ENCODE peak calls at places on chromosomes 16 and 17, in seven cellular contexts. One of them, this sample, is unnamed. For H3K9me3, the result is how much of the 10 kb centered on the place peaks cover.

GRCh38 chr16:4415538-4416199 is 727 bp downstream of the CORO7 start:
- DNase-seq in ovary: peak
- DNase-seq in Panc1: no peak
- DNase-seq in vagina: no peak
- DNase-seq in AG04450: no peak
- DNase-seq in osteoblast: peak
- DNase-seq in NT2/D1: no peak
- DNase-seq in this sample: peak

GRCh38 chr16:19809121-19809635 is 75.5 kb downstream of the GPRC5B start:
- DNase-seq in ovary: no peak
- DNase-seq in Panc1: no peak
- DNase-seq in vagina: no peak
- DNase-seq in AG04450: no peak
- DNase-seq in osteoblast: no peak
- DNase-seq in NT2/D1: no peak
- DNase-seq in this sample: no peak

GRCh38 chr17:78472035-78472905 is 93.8 kb downstream of the PGS1 start:
- DNase-seq in ovary: no peak
- DNase-seq in Panc1: no peak
- DNase-seq in vagina: no peak
- DNase-seq in AG04450: no peak
- DNase-seq in osteoblast: peak
- DNase-seq in NT2/D1: no peak
- DNase-seq in this sample: no peak

GRCh38 chr16:85227924-85228462 is 115.7 kb upstream of the CIBAR2 start:
- DNase-seq in ovary: no peak
- DNase-seq in Panc1: no peak
- DNase-seq in vagina: no peak
- DNase-seq in AG04450: no peak
- DNase-seq in osteoblast: peak
- DNase-seq in NT2/D1: no peak
- DNase-seq in this sample: no peak

GRCh38 chr17:71327376-71328059 is 793.3 kb upstream of the SOX9 start:
- DNase-seq in ovary: no peak
- DNase-seq in Panc1: no peak
- DNase-seq in vagina: no peak
- DNase-seq in AG04450: peak
- DNase-seq in osteoblast: peak
- DNase-seq in NT2/D1: no peak
- DNase-seq in this sample: no peak

GRCh38 chr16:80299416-80299815 is 241.4 kb upstream of the DYNLRB2 start:
- DNase-seq in ovary: no peak
- DNase-seq in Panc1: no peak
- DNase-seq in vagina: no peak
- DNase-seq in AG04450: no peak
- DNase-seq in osteoblast: no peak
- DNase-seq in NT2/D1: no peak
- DNase-seq in this sample: no peak

GRCh38 chr17:65694601-65695000 is 133.2 kb upstream of the AXIN2 start:
- DNase-seq in ovary: no peak
- DNase-seq in Panc1: no peak
- DNase-seq in vagina: no peak
- DNase-seq in AG04450: no peak
- DNase-seq in osteoblast: no peak
- DNase-seq in NT2/D1: no peak
- DNase-seq in this sample: no peak

GRCh38 chr17:48579738-48580543 is 1.8 kb upstream of the HOXB4 start:
- DNase-seq in ovary: no peak
- DNase-seq in Panc1: no peak
- DNase-seq in vagina: no peak
- DNase-seq in AG04450: no peak
- DNase-seq in osteoblast: no peak
- DNase-seq in NT2/D1: no peak
- DNase-seq in this sample: no peak

GRCh38 chr16:86085795-86086194 is 186.8 kb downstream of the IRF8 start:
- DNase-seq in ovary: no peak
- DNase-seq in Panc1: no peak
- DNase-seq in vagina: no peak
- DNase-seq in AG04450: no peak
- DNase-seq in osteoblast: no peak
- DNase-seq in NT2/D1: no peak
- DNase-seq in this sample: no peak

GRCh38 chr16:48373258-48374050 is 11.8 kb downstream of the SIAH1 start:
- DNase-seq in ovary: no peak
- DNase-seq in Panc1: no peak
- DNase-seq in vagina: no peak
- DNase-seq in AG04450: no peak
- DNase-seq in osteoblast: no peak
- DNase-seq in NT2/D1: no peak
- DNase-seq in this sample: no peak

GRCh38 chr17:34249497-34249877 is 5.6 kb upstream of the CCL2 start:
- DNase-seq in ovary: no peak
- DNase-seq in Panc1: no peak
- DNase-seq in vagina: peak
- DNase-seq in AG04450: no peak
- DNase-seq in osteoblast: no peak
- DNase-seq in NT2/D1: no peak
- DNase-seq in this sample: no peak

GRCh38 chr16:35689764-35690163 is 2230.4 kb downstream of the TP53TG3F start:
- DNase-seq in ovary: no peak
- DNase-seq in Panc1: no peak
- DNase-seq in vagina: no peak
- DNase-seq in AG04450: no peak
- DNase-seq in osteoblast: no peak
- DNase-seq in NT2/D1: no peak
- DNase-seq in this sample: no peak

GRCh38 chr16:35687071-35687470 is 2227.7 kb downstream of the TP53TG3F start:
- DNase-seq in ovary: no peak
- DNase-seq in Panc1: no peak
- DNase-seq in vagina: peak
- DNase-seq in AG04450: no peak
- DNase-seq in osteoblast: no peak
- DNase-seq in NT2/D1: no peak
- DNase-seq in this sample: no peak

GRCh38 chr16:35690413-35690812 is 2231.0 kb downstream of the TP53TG3F start:
- DNase-seq in ovary: no peak
- DNase-seq in Panc1: no peak
- DNase-seq in vagina: peak
- DNase-seq in AG04450: no peak
- DNase-seq in osteoblast: no peak
- DNase-seq in NT2/D1: no peak
- DNase-seq in this sample: no peak

GRCh38 chr16:35686595-35686994 is 2227.2 kb downstream of the TP53TG3F start:
- DNase-seq in ovary: no peak
- DNase-seq in Panc1: no peak
- DNase-seq in vagina: no peak
- DNase-seq in AG04450: no peak
- DNase-seq in osteoblast: no peak
- DNase-seq in NT2/D1: no peak
- DNase-seq in this sample: no peak

GRCh38 chr16:35687781-35688180 is 2228.4 kb downstream of the TP53TG3F start:
- DNase-seq in ovary: no peak
- DNase-seq in Panc1: no peak
- DNase-seq in vagina: no peak
- DNase-seq in AG04450: no peak
- DNase-seq in osteoblast: no peak
- DNase-seq in NT2/D1: no peak
- DNase-seq in this sample: no peak
- H3K9me3 ChIP-seq in ovary: under half
- H3K9me3 ChIP-seq in Panc1: under half
- H3K9me3 ChIP-seq in vagina: under half
- H3K9me3 ChIP-seq in AG04450: half or more
- H3K9me3 ChIP-seq in osteoblast: under half
- H3K9me3 ChIP-seq in NT2/D1: under half
- H3K9me3 ChIP-seq in this sample: under half

GRCh38 chr16:75027520-75028300 is 28.9 kb downstream of the ZNRF1 start:
- DNase-seq in ovary: no peak
- DNase-seq in Panc1: no peak
- DNase-seq in vagina: no peak
- DNase-seq in AG04450: no peak
- DNase-seq in osteoblast: no peak
- DNase-seq in NT2/D1: no peak
- DNase-seq in this sample: no peak

GRCh38 chr16:75028544-75028943 is 29.7 kb downstream of the ZNRF1 start:
- DNase-seq in ovary: no peak
- DNase-seq in Panc1: no peak
- DNase-seq in vagina: no peak
- DNase-seq in AG04450: no peak
- DNase-seq in osteoblast: no peak
- DNase-seq in NT2/D1: no peak
- DNase-seq in this sample: no peak

GRCh38 chr16:75029854-75030253 is 31.0 kb downstream of the ZNRF1 start:
- DNase-seq in ovary: no peak
- DNase-seq in Panc1: no peak
- DNase-seq in vagina: no peak
- DNase-seq in AG04450: peak
- DNase-seq in osteoblast: no peak
- DNase-seq in NT2/D1: no peak
- DNase-seq in this sample: no peak

GRCh38 chr16:75035410-75035968 is 36.7 kb downstream of the ZNRF1 start:
- DNase-seq in ovary: no peak
- DNase-seq in Panc1: no peak
- DNase-seq in vagina: no peak
- DNase-seq in AG04450: no peak
- DNase-seq in osteoblast: no peak
- DNase-seq in NT2/D1: no peak
- DNase-seq in this sample: no peak

DNA sequence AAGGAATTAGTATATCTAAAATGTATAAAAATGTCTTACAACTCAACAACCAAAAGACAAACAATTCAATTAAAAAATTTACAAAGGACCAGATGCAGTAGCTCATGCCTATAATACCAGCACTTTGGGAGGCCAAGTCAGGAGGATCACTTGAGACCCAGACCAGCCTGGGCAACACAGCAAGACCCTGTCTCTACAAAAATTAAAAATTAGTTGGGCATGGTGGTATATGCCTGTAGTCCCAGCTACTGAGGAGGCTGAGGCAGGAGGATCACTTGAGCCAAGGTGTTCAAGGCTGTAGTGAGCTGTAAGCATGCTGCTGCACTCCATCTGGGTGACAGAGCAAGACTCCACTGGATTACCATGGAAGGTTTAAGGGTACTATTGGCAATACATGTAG is 33.8 kb downstream of the ZNRF1 start:
- DNase-seq in ovary: no peak
- DNase-seq in Panc1: no peak
- DNase-seq in vagina: no peak
- DNase-seq in AG04450: no peak
- DNase-seq in osteoblast: no peak
- DNase-seq in NT2/D1: no peak
- DNase-seq in this sample: no peak
- H3K9me3 ChIP-seq in ovary: under half
- H3K9me3 ChIP-seq in Panc1: under half
- H3K9me3 ChIP-seq in vagina: under half
- H3K9me3 ChIP-seq in AG04450: under half
- H3K9me3 ChIP-seq in osteoblast: under half
- H3K9me3 ChIP-seq in NT2/D1: under half
- H3K9me3 ChIP-seq in this sample: under half

GRCh38 chr16:31764103-31764502 is 109.5 kb upstream of the ZNF267 start:
- DNase-seq in ovary: no peak
- DNase-seq in Panc1: no peak
- DNase-seq in vagina: no peak
- DNase-seq in AG04450: no peak
- DNase-seq in osteoblast: no peak
- DNase-seq in NT2/D1: no peak
- DNase-seq in this sample: no peak
- H3K9me3 ChIP-seq in ovary: under half
- H3K9me3 ChIP-seq in Panc1: under half
- H3K9me3 ChIP-seq in vagina: half or more
- H3K9me3 ChIP-seq in AG04450: under half
- H3K9me3 ChIP-seq in osteoblast: under half
- H3K9me3 ChIP-seq in NT2/D1: half or more
- H3K9me3 ChIP-seq in this sample: under half

GRCh38 chr17:22301353-22301745 is 609.0 kb downstream of the KCNJ18 start:
- DNase-seq in ovary: no peak
- DNase-seq in Panc1: no peak
- DNase-seq in vagina: no peak
- DNase-seq in AG04450: no peak
- DNase-seq in osteoblast: no peak
- DNase-seq in NT2/D1: no peak
- DNase-seq in this sample: no peak
- H3K9me3 ChIP-seq in ovary: under half
- H3K9me3 ChIP-seq in Panc1: under half
- H3K9me3 ChIP-seq in vagina: under half
- H3K9me3 ChIP-seq in AG04450: half or more
- H3K9me3 ChIP-seq in osteoblast: under half
- H3K9me3 ChIP-seq in NT2/D1: under half
- H3K9me3 ChIP-seq in this sample: under half

GRCh38 chr16:3321802-3322201 is 16.5 kb downstream of the ZNF75A start:
- DNase-seq in ovary: no peak
- DNase-seq in Panc1: no peak
- DNase-seq in vagina: no peak
- DNase-seq in AG04450: no peak
- DNase-seq in osteoblast: no peak
- DNase-seq in NT2/D1: no peak
- DNase-seq in this sample: no peak

GRCh38 chr16:3311496-3311895 is 6.2 kb downstream of the ZNF75A start:
- DNase-seq in ovary: no peak
- DNase-seq in Panc1: no peak
- DNase-seq in vagina: no peak
- DNase-seq in AG04450: no peak
- DNase-seq in osteoblast: no peak
- DNase-seq in NT2/D1: no peak
- DNase-seq in this sample: no peak

GRCh38 chr16:3317315-3317999 is 12.2 kb downstream of the ZNF75A start:
- DNase-seq in ovary: no peak
- DNase-seq in Panc1: no peak
- DNase-seq in vagina: no peak
- DNase-seq in AG04450: no peak
- DNase-seq in osteoblast: no peak
- DNase-seq in NT2/D1: peak
- DNase-seq in this sample: no peak
- H3K9me3 ChIP-seq in ovary: half or more
- H3K9me3 ChIP-seq in Panc1: half or more
- H3K9me3 ChIP-seq in vagina: half or more
- H3K9me3 ChIP-seq in AG04450: half or more
- H3K9me3 ChIP-seq in osteoblast: half or more
- H3K9me3 ChIP-seq in NT2/D1: half or more
- H3K9me3 ChIP-seq in this sample: half or more

DNA sequence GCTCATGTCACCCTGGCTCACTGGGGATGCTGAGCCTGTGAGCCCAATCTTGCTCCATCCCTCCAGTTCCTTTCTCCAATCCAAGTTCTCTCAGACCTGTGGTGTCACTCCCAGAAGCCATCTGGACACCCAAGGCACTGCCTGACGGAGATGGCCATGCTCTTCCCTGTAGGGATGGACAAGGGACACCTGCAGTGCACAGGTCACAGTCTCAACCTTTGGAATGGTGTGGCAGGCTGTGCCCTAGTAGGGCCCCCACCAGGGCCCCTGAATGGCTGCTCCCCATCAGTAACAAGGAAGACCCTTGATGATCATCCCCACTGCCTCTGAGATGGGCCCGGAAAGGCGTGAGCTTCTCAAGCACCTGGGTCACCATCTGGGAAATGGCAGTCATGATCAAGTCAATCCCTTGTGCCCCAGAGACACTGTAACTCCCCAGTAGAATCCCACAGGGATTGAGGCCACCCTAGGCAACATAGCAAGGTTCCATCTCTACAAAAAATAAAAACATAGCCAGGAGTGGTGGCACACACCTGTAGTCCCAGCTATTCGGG is 822.5 kb downstream of the KCNJ18 start:
- DNase-seq in ovary: no peak
- DNase-seq in Panc1: no peak
- DNase-seq in vagina: peak
- DNase-seq in AG04450: no peak
- DNase-seq in osteoblast: no peak
- DNase-seq in NT2/D1: no peak
- DNase-seq in this sample: no peak
- H3K9me3 ChIP-seq in ovary: under half
- H3K9me3 ChIP-seq in Panc1: under half
- H3K9me3 ChIP-seq in vagina: under half
- H3K9me3 ChIP-seq in AG04450: half or more
- H3K9me3 ChIP-seq in osteoblast: under half
- H3K9me3 ChIP-seq in NT2/D1: under half
- H3K9me3 ChIP-seq in this sample: under half

This sample was measured in T-helper 17 cell.